ENCODE peak calls at places on chromosomes 16 and 17, in six cellular contexts. One of them, this sample, is unnamed.

GRCh38 chr16:9647981-9648701 is 534.1 kb downstream of the GRIN2A start:
- DNase-seq in fibroblast of pulmonary artery: peak
- DNase-seq in NB4: peak
- DNase-seq in A549: peak
- DNase-seq in AG10803: peak
- DNase-seq in right lobe of liver: no peak
- DNase-seq in this sample: no peak

GRCh38 chr16:20740007-20740883 is 1.4 kb downstream of the THUMPD1 start:
- DNase-seq in fibroblast of pulmonary artery: peak
- DNase-seq in A549: peak
- DNase-seq in AG10803: peak
- DNase-seq in right lobe of liver: no peak
- DNase-seq in NB4: peak
- DNase-seq in this sample: no peak

GRCh38 chr17:72430611-72431432 is 310.0 kb downstream of the SOX9 start:
- DNase-seq in A549: no peak
- DNase-seq in fibroblast of pulmonary artery: no peak
- DNase-seq in NB4: peak
- DNase-seq in right lobe of liver: no peak
- DNase-seq in AG10803: no peak
- DNase-seq in this sample: no peak

GRCh38 chr17:57662644-57663308 is 82.3 kb downstream of the CCDC182 start:
- DNase-seq in right lobe of liver: peak
- DNase-seq in NB4: peak
- DNase-seq in A549: peak
- DNase-seq in fibroblast of pulmonary artery: peak
- DNase-seq in AG10803: peak
- DNase-seq in this sample: peak

GRCh38 chr17:7281953-7282751 is 634 bp downstream of the SLC2A4 start:
- DNase-seq in right lobe of liver: peak
- DNase-seq in A549: no peak
- DNase-seq in NB4: no peak
- DNase-seq in AG10803: no peak
- DNase-seq in fibroblast of pulmonary artery: no peak
- DNase-seq in this sample: no peak

GRCh38 chr17:82097187-82097918 is 683 bp downstream of the FASN start:
- DNase-seq in NB4: peak
- DNase-seq in right lobe of liver: no peak
- DNase-seq in fibroblast of pulmonary artery: peak
- DNase-seq in AG10803: peak
- DNase-seq in A549: peak
- DNase-seq in this sample: peak

GRCh38 chr16:81624718-81625543 is 154.2 kb upstream of the PLCG2 start:
- DNase-seq in AG10803: peak
- DNase-seq in NB4: peak
- DNase-seq in fibroblast of pulmonary artery: no peak
- DNase-seq in A549: no peak
- DNase-seq in right lobe of liver: no peak
- DNase-seq in this sample: no peak

GRCh38 chr16:85583491-85584181 is 29.5 kb upstream of the GSE1 start:
- DNase-seq in fibroblast of pulmonary artery: peak
- DNase-seq in right lobe of liver: no peak
- DNase-seq in AG10803: peak
- DNase-seq in A549: no peak
- DNase-seq in NB4: no peak
- DNase-seq in this sample: peak

GRCh38 chr16:26276289-26276688 is 584.5 kb downstream of the HS3ST4 start:
- DNase-seq in A549: no peak
- DNase-seq in fibroblast of pulmonary artery: no peak
- DNase-seq in NB4: no peak
- DNase-seq in right lobe of liver: no peak
- DNase-seq in AG10803: no peak
- DNase-seq in this sample: no peak

GRCh38 chr16:30844671-30845449 is 49.0 kb downstream of the BCL7C start:
- DNase-seq in fibroblast of pulmonary artery: peak
- DNase-seq in right lobe of liver: peak
- DNase-seq in NB4: peak
- DNase-seq in AG10803: peak
- DNase-seq in A549: peak
- DNase-seq in this sample: peak

GRCh38 chr17:32998111-32998892 is 6.7 kb downstream of the SPACA3 start:
- DNase-seq in fibroblast of pulmonary artery: peak
- DNase-seq in NB4: peak
- DNase-seq in AG10803: peak
- DNase-seq in right lobe of liver: peak
- DNase-seq in A549: peak
- DNase-seq in this sample: peak

GRCh38 chr17:52158450-52159042 is at the start of gene CA10:
- DNase-seq in AG10803: no peak
- DNase-seq in A549: no peak
- DNase-seq in fibroblast of pulmonary artery: no peak
- DNase-seq in NB4: no peak
- DNase-seq in right lobe of liver: no peak
- DNase-seq in this sample: no peak

GRCh38 chr16:76669288-76669687 is 392.1 kb downstream of the CNTNAP4 start:
- DNase-seq in A549: no peak
- DNase-seq in NB4: no peak
- DNase-seq in right lobe of liver: no peak
- DNase-seq in fibroblast of pulmonary artery: no peak
- DNase-seq in AG10803: no peak
- DNase-seq in this sample: no peak

GRCh38 chr17:2050246-2050866 is 4.5 kb upstream of the HIC1 start:
- DNase-seq in AG10803: peak
- DNase-seq in A549: peak
- DNase-seq in fibroblast of pulmonary artery: peak
- DNase-seq in NB4: peak
- DNase-seq in right lobe of liver: peak
- DNase-seq in this sample: no peak

GRCh38 chr17:58246104-58246740 is 7.8 kb downstream of the LPO start:
- DNase-seq in A549: no peak
- DNase-seq in NB4: no peak
- DNase-seq in right lobe of liver: no peak
- DNase-seq in fibroblast of pulmonary artery: no peak
- DNase-seq in AG10803: no peak
- DNase-seq in this sample: no peak

GRCh38 chr17:73667184-73667959 is 23.1 kb upstream of the SDK2 start:
- DNase-seq in fibroblast of pulmonary artery: no peak
- DNase-seq in A549: no peak
- DNase-seq in NB4: peak
- DNase-seq in right lobe of liver: no peak
- DNase-seq in AG10803: no peak
- DNase-seq in this sample: no peak

GRCh38 chr16:53714080-53715050 is 10.4 kb downstream of the FTO start:
- DNase-seq in A549: no peak
- DNase-seq in fibroblast of pulmonary artery: peak
- DNase-seq in AG10803: peak
- DNase-seq in right lobe of liver: no peak
- DNase-seq in NB4: no peak
- DNase-seq in this sample: no peak

GRCh38 chr16:30472328-30472942 is at the start of gene ITGAL:
- DNase-seq in A549: no peak
- DNase-seq in right lobe of liver: peak
- DNase-seq in fibroblast of pulmonary artery: no peak
- DNase-seq in NB4: peak
- DNase-seq in AG10803: no peak
- DNase-seq in this sample: no peak

GRCh38 chr16:84013787-84014569 is 28.6 kb downstream of the SLC38A8 start:
- DNase-seq in AG10803: no peak
- DNase-seq in fibroblast of pulmonary artery: peak
- DNase-seq in right lobe of liver: no peak
- DNase-seq in A549: peak
- DNase-seq in NB4: peak
- DNase-seq in this sample: no peak

GRCh38 chr17:38509008-38509771 is 80.9 kb downstream of the ARHGAP23 start:
- DNase-seq in fibroblast of pulmonary artery: peak
- DNase-seq in NB4: peak
- DNase-seq in A549: peak
- DNase-seq in AG10803: peak
- DNase-seq in right lobe of liver: peak
- DNase-seq in this sample: peak

GRCh38 chr17:76314392-76315227 is 6.5 kb upstream of the QRICH2 start:
- DNase-seq in fibroblast of pulmonary artery: peak
- DNase-seq in AG10803: no peak
- DNase-seq in NB4: no peak
- DNase-seq in right lobe of liver: no peak
- DNase-seq in A549: no peak
- DNase-seq in this sample: no peak

GRCh38 chr17:7235693-7236665 is 1.7 kb upstream of the DVL2 start:
- DNase-seq in fibroblast of pulmonary artery: peak
- DNase-seq in NB4: no peak
- DNase-seq in A549: no peak
- DNase-seq in AG10803: no peak
- DNase-seq in right lobe of liver: no peak
- DNase-seq in this sample: no peak

GRCh38 chr17:72988451-72988850 is 104.0 kb downstream of the SLC39A11 start:
- DNase-seq in right lobe of liver: no peak
- DNase-seq in A549: no peak
- DNase-seq in NB4: no peak
- DNase-seq in fibroblast of pulmonary artery: no peak
- DNase-seq in AG10803: no peak
- DNase-seq in this sample: no peak

GRCh38 chr17:69460963-69461922 is 46.7 kb downstream of the MAP2K6 start:
- DNase-seq in A549: no peak
- DNase-seq in AG10803: no peak
- DNase-seq in right lobe of liver: no peak
- DNase-seq in NB4: no peak
- DNase-seq in fibroblast of pulmonary artery: no peak
- DNase-seq in this sample: no peak

GRCh38 chr17:1399366-1399678 is 700 bp downstream of the YWHAE start:
- DNase-seq in fibroblast of pulmonary artery: no peak
- DNase-seq in A549: no peak
- DNase-seq in AG10803: no peak
- DNase-seq in right lobe of liver: no peak
- DNase-seq in NB4: no peak
- DNase-seq in this sample: no peak

GRCh38 chr17:48051706-48052486 is 3.7 kb downstream of the NFE2L1 start:
- DNase-seq in AG10803: peak
- DNase-seq in fibroblast of pulmonary artery: peak
- DNase-seq in NB4: peak
- DNase-seq in right lobe of liver: peak
- DNase-seq in A549: peak
- DNase-seq in this sample: peak
- H3K4me3 ChIP-seq in AG10803: peak
- H3K4me3 ChIP-seq in fibroblast of pulmonary artery: peak
- H3K4me3 ChIP-seq in NB4: peak
- H3K4me3 ChIP-seq in right lobe of liver: peak
- H3K4me3 ChIP-seq in A549: no peak
- H3K4me3 ChIP-seq in this sample: peak

DNA sequence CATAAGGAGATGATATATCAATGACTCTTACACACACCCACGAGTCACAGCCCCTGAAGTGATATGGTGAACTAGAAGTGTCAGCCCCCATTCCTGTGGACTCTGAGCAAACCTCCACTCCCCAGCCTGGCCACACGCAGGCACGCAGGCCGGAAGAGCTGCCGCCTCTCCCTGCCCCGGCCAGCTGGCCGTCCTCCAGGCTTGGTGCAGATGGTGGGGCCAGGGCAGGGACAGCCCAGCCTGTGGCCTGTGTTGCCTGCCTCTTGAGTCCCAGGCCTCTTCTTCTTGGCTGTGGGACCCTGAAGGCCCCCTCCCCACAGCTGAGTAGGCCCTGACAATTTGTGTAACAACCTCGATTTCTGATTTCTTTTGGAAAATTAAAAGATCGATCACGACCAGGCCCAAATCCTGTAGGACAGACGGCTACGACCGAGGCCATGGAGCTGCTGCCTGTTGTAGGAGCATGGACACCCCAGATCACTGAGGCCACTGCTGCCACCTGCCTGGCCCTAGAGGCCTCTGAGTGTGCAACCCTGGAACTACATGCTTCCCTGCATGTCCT is 10.0 kb upstream of the MPRIP start:
- DNase-seq in right lobe of liver: peak
- DNase-seq in NB4: no peak
- DNase-seq in AG10803: peak
- DNase-seq in fibroblast of pulmonary artery: peak
- DNase-seq in A549: peak
- DNase-seq in this sample: peak
- TF ChIP-seq CTCF in right lobe of liver: peak
- TF ChIP-seq CTCF in NB4: no peak
- TF ChIP-seq CTCF in AG10803: no peak
- TF ChIP-seq CTCF in fibroblast of pulmonary artery: no peak
- TF ChIP-seq CTCF in A549: no peak
- TF ChIP-seq CTCF in this sample: no peak

GRCh38 chr17:80453980-80454556 is 22.3 kb downstream of the NPTX1 start:
- DNase-seq in NB4: peak
- DNase-seq in AG10803: no peak
- DNase-seq in right lobe of liver: no peak
- DNase-seq in fibroblast of pulmonary artery: no peak
- DNase-seq in A549: no peak
- DNase-seq in this sample: no peak

GRCh38 chr17:80455328-80455710 is 21.1 kb downstream of the NPTX1 start:
- DNase-seq in NB4: no peak
- DNase-seq in right lobe of liver: no peak
- DNase-seq in AG10803: no peak
- DNase-seq in fibroblast of pulmonary artery: no peak
- DNase-seq in A549: no peak
- DNase-seq in this sample: no peak

GRCh38 chr17:80453126-80453979 is 23.1 kb downstream of the NPTX1 start:
- DNase-seq in AG10803: peak
- DNase-seq in right lobe of liver: no peak
- DNase-seq in NB4: no peak
- DNase-seq in A549: no peak
- DNase-seq in fibroblast of pulmonary artery: no peak
- DNase-seq in this sample: no peak

GRCh38 chr17:80455784-80456183 is 20.6 kb downstream of the NPTX1 start:
- DNase-seq in fibroblast of pulmonary artery: no peak
- DNase-seq in right lobe of liver: no peak
- DNase-seq in NB4: peak
- DNase-seq in A549: no peak
- DNase-seq in AG10803: no peak
- DNase-seq in this sample: no peak

GRCh38 chr17:80454557-80455327 is 21.7 kb downstream of the NPTX1 start:
- DNase-seq in A549: peak
- DNase-seq in right lobe of liver: peak
- DNase-seq in NB4: peak
- DNase-seq in fibroblast of pulmonary artery: peak
- DNase-seq in AG10803: peak
- DNase-seq in this sample: peak
- H3K4me3 ChIP-seq in A549: peak
- H3K4me3 ChIP-seq in right lobe of liver: peak
- H3K4me3 ChIP-seq in NB4: peak
- H3K4me3 ChIP-seq in fibroblast of pulmonary artery: peak
- H3K4me3 ChIP-seq in AG10803: peak
- H3K4me3 ChIP-seq in this sample: peak

GRCh38 chr17:35555695-35556094 is 4.9 kb downstream of the SLFN14 start:
- DNase-seq in AG10803: no peak
- DNase-seq in NB4: no peak
- DNase-seq in fibroblast of pulmonary artery: no peak
- DNase-seq in right lobe of liver: no peak
- DNase-seq in A549: no peak
- DNase-seq in this sample: no peak
- TF ChIP-seq CTCF in AG10803: peak
- TF ChIP-seq CTCF in NB4: peak
- TF ChIP-seq CTCF in fibroblast of pulmonary artery: peak
- TF ChIP-seq CTCF in right lobe of liver: no peak
- TF ChIP-seq CTCF in A549: peak
- TF ChIP-seq CTCF in this sample: peak

GRCh38 chr16:28597692-28598261 is 927 bp upstream of the SULT1A2 start:
- DNase-seq in A549: peak
- DNase-seq in AG10803: no peak
- DNase-seq in fibroblast of pulmonary artery: no peak
- DNase-seq in NB4: peak
- DNase-seq in right lobe of liver: no peak
- DNase-seq in this sample: no peak
- H3K4me3 ChIP-seq in A549: no peak
- H3K4me3 ChIP-seq in AG10803: no peak
- H3K4me3 ChIP-seq in fibroblast of pulmonary artery: no peak
- H3K4me3 ChIP-seq in NB4: no peak
- H3K4me3 ChIP-seq in right lobe of liver: no peak
- H3K4me3 ChIP-seq in this sample: no peak